ENCODE peak calls at places on chromosome 20, in four cellular contexts. U, N, Q and O are unnamed samples.

GRCh38 chr20:8386991-8387390 is 254.9 kb downstream of the PLCB1 start:
- DNase-seq in U (no peak), N (no peak), Q (no peak), O (no peak)

GRCh38 chr20:40991181-40991889 is 37.3 kb upstream of the TOP1 start:
- DNase-seq in U (no peak), N (no peak), Q (peak), O (no peak)

GRCh38 chr20:25061821-25062530 is 4.0 kb upstream of the ACSS1 start:
- DNase-seq in U (no peak), N (no peak), Q (no peak), O (peak)

GRCh38 chr20:48983423-48984400 is 62.2 kb downstream of the ARFGEF2 start:
- DNase-seq in U (no peak), N (no peak), Q (no peak), O (no peak)

GRCh38 chr20:37901667-37902503 is 1.0 kb upstream of the VSTM2L start:
- DNase-seq in U (peak), N (peak), Q (no peak), O (peak)

GRCh38 chr20:7856756-7857155 is 83.5 kb downstream of the HAO1 start:
- DNase-seq in U (no peak), N (no peak), Q (no peak), O (no peak)

GRCh38 chr20:3716195-3716834 is 3.9 kb upstream of the SIGLEC1 start:
- DNase-seq in U (peak), N (peak), Q (no peak), O (peak)

GRCh38 chr20:34907616-34908469 is 31.4 kb downstream of the ACSS2 start:
- DNase-seq in U (no peak), N (peak), Q (no peak), O (no peak)

GRCh38 chr20:7696311-7696710 is 243.9 kb downstream of the HAO1 start:
- DNase-seq in U (no peak), N (no peak), Q (no peak), O (no peak)

GRCh38 chr20:2800590-2801458 is at the start of gene CPXM1:
- DNase-seq in U (peak), N (peak), Q (no peak), O (peak)

GRCh38 chr20:63415418-63416108 is 54.4 kb upstream of the CHRNA4 start:
- DNase-seq in U (no peak), N (no peak), Q (no peak), O (no peak)

GRCh38 chr20:22282696-22283095 is 301.7 kb downstream of the FOXA2 start:
- DNase-seq in U (no peak), N (no peak), Q (no peak), O (no peak)

GRCh38 chr20:62804632-62805364 is at the start of gene OGFR:
- DNase-seq in U (peak), N (no peak), Q (no peak), O (peak)

GRCh38 chr20:4453369-4453768 is 268.3 kb upstream of the PRND start:
- DNase-seq in U (no peak), N (no peak), Q (no peak), O (no peak)

GRCh38 chr20:9966966-9967365 is 67.8 kb upstream of the ANKEF1 start:
- DNase-seq in U (no peak), N (peak), Q (no peak), O (no peak)

GRCh38 chr20:63597651-63598478 is 23.8 kb upstream of the HELZ2 start:
- DNase-seq in U (no peak), N (no peak), Q (no peak), O (no peak)

GRCh38 chr20:8404912-8405635 is 273.0 kb downstream of the PLCB1 start:
- DNase-seq in U (no peak), N (no peak), Q (peak), O (no peak)

GRCh38 chr20:35007413-35007812 is 51.7 kb downstream of the MYH7B start:
- DNase-seq in U (no peak), N (no peak), Q (no peak), O (peak)

GRCh38 chr20:1338801-1339200 is 9.9 kb upstream of the SDCBP2 start:
- DNase-seq in U (no peak), N (no peak), Q (no peak), O (no peak)

GRCh38 chr20:1345030-1345755 is 16.3 kb upstream of the SDCBP2 start:
- DNase-seq in U (no peak), N (no peak), Q (no peak), O (no peak)

GRCh38 chr20:1338096-1338495 is 9.2 kb upstream of the SDCBP2 start:
- DNase-seq in U (no peak), N (no peak), Q (no peak), O (no peak)

GRCh38 chr20:1345756-1346093 is 16.8 kb upstream of the SDCBP2 start:
- DNase-seq in U (no peak), N (no peak), Q (no peak), O (no peak)

DNA sequence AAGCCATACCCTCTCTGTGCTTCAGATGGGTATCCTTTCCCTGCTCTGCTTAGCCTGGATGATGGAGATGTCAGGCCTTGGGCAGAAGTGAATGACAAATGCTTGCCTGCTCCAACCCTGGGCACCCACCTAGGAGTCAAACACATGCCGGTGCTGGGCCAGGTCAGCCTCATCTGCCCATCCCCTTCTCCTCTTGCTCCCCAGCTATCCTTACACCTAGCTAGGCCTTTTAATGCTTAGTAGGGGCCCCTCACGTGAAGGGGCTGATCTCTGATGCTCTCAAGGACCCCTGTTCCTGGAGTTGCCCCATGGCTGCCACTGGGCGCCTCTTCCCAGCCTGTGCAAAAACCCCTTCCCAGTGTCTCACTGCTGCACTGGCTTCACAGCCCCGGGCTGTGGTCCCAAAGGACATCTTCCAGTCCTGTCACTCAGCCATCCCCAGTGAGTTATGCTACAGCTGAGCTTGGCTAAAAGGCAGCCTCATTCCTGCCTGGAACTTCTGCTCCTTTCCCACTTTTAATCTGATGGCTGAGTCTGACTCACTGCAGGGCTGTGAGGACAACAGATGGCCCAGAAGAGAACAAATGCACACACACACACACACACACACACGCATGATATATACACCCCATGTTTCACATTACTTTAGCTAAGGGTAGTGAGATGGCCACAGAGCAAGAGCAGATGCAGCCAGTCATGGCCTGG is 12.8 kb upstream of the SDCBP2 start:
- DNase-seq in U (no peak), N (no peak), Q (no peak), O (no peak)
- TF ChIP-seq CBFB in U (no peak), N (no peak), Q (no peak), O (no peak)

GRCh38 chr20:20399705-20400104 is 31.8 kb downstream of the INSM1 start:
- DNase-seq in U (no peak), N (peak), Q (no peak), O (no peak)
- TF ChIP-seq ATF2 in U (no peak), N (no peak), Q (no peak), O (no peak)

GRCh38 chr20:58227391-58228102 is 906 bp downstream of the ANKRD60 start:
- DNase-seq in U (no peak), N (no peak), Q (no peak), O (no peak)

GRCh38 chr20:58231678-58232077 is 3.2 kb upstream of the ANKRD60 start:
- DNase-seq in U (no peak), N (peak), Q (no peak), O (no peak)

GRCh38 chr20:58228103-58228483 is 360 bp downstream of the ANKRD60 start:
- DNase-seq in U (no peak), N (no peak), Q (no peak), O (peak)

GRCh38 chr20:58228484-58229197 is at the start of gene ANKRD60:
- DNase-seq in U (peak), N (no peak), Q (no peak), O (peak)

DNA sequence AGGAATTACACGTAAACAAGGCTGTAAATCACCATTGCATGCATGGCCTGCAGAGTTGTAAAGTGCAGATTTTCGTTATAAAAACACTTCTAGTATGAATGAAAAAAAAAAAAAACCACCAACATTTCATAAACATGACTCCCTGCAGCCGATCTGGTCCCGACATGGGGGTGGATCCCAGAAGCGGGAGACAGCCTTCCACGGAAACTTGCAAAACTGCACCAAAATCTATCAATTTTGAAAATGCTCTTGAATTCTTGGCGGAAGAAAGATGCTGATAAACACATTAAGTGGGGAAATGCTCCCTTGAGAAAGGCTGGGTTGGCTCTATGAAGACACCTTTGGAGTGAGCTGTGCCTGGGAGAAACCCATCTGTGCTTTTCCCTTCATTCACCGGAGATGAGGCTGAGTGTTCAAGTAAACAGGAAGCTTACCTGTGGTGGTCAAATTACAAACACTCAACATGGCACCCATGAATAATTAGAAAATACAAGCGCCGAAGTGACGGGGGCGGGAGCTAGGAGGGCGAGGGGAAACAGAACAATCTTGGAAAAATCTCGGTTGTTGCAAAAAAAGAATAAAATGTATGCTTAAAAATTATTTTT is 847 bp upstream of the ANKRD60 start:
- DNase-seq in U (no peak), N (no peak), Q (no peak), O (no peak)
- TF ChIP-seq MAX in U (no peak), N (no peak), Q (no peak), O (no peak)

GRCh38 chr20:58018590-58018989 is 209.9 kb downstream of the ANKRD60 start:
- DNase-seq in U (no peak), N (no peak), Q (no peak), O (no peak)

GRCh38 chr20:58019027-58019849 is 209.2 kb downstream of the ANKRD60 start:
- DNase-seq in U (no peak), N (no peak), Q (no peak), O (no peak)

GRCh38 chr20:58016779-58017178 is 211.7 kb downstream of the ANKRD60 start:
- DNase-seq in U (no peak), N (no peak), Q (no peak), O (no peak)

GRCh38 chr20:58017970-58018530 is 210.4 kb downstream of the ANKRD60 start:
- DNase-seq in U (no peak), N (no peak), Q (no peak), O (no peak)

DNA sequence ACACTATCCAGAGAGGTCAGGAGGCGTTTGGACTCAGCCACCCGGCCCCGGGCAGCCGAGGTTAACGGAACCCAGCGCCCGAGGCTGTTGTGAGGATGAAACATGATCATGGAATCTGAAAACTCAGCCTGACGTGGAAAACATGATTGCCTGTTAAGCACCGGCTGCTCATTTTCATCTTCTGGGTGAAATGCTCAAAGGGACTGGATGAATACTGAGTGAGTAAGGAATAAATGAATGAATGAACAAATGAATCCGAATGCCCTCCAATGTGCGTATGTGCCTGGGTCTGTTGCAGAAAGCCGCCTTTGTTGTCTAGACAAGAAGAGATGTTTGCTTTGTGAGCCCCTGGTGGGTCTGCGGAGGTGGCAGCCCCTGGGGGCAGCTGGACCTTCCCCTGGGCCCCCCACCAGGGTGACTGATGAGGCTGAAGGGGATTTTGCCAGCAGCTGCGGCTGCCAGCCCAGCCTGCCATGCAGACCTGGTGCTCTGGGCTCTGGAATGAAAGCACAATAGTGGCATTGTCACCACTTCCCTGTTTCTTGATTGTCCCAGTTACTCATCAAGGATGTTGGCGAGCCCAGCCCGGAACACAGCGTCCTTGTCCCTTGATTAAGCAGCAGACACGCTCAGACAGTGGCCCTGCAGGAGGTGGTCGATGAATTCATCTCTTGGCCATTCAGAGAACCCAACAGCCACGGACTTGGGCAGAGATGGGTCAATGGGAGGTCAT is 211.1 kb downstream of the ANKRD60 start:
- DNase-seq in U (no peak), N (peak), Q (no peak), O (no peak)
- TF ChIP-seq CBFB in U (no peak), N (no peak), Q (no peak), O (no peak)

GRCh38 chr20:46757754-46758678 is 48.6 kb downstream of the SLC2A10 start:
- DNase-seq in U (peak), N (peak), Q (peak), O (peak)
- TF ChIP-seq ATF2 in U (no peak), N (no peak), Q (no peak), O (no peak)